ENCODE peak calls at places on chromosomes 16 and 17, in seven cellular contexts. One of them, this sample, is unnamed.

GRCh38 chr17:35907266-35907637 is 23.3 kb downstream of the RDM1 start:
- DNase-seq in IMR-90: no peak
- DNase-seq in H9: no peak
- DNase-seq in mesendoderm: no peak
- DNase-seq in H1: no peak
- DNase-seq in trophoblast cell: no peak
- DNase-seq in mesenchymal stem cell: no peak
- DNase-seq in this sample: no peak

GRCh38 chr16:85187002-85187401 is 74.7 kb upstream of the CIBAR2 start:
- DNase-seq in IMR-90: peak; percentile 89
- DNase-seq in H9: no peak
- DNase-seq in mesendoderm: peak; percentile 65
- DNase-seq in H1: no peak
- DNase-seq in trophoblast cell: peak; percentile 63
- DNase-seq in mesenchymal stem cell: peak; percentile 78
- DNase-seq in this sample: no peak

GRCh38 chr17:75771334-75772281 is 6.6 kb upstream of the GALK1 start:
- DNase-seq in IMR-90: peak; percentile 25
- DNase-seq in H9: peak; percentile 32
- DNase-seq in mesendoderm: no peak
- DNase-seq in H1: no peak
- DNase-seq in trophoblast cell: peak; percentile 32
- DNase-seq in mesenchymal stem cell: peak; percentile 50
- DNase-seq in this sample: no peak

GRCh38 chr17:1725642-1726511 is 1.4 kb downstream of the WDR81 start:
- DNase-seq in IMR-90: no peak
- DNase-seq in H9: no peak
- DNase-seq in mesendoderm: no peak
- DNase-seq in H1: no peak
- DNase-seq in trophoblast cell: no peak
- DNase-seq in mesenchymal stem cell: no peak
- DNase-seq in this sample: no peak

GRCh38 chr16:6861136-6861535 is 471.5 kb upstream of the RBFOX1 start:
- DNase-seq in IMR-90: no peak
- DNase-seq in H9: peak; percentile 32
- DNase-seq in mesendoderm: peak; percentile 13
- DNase-seq in H1: peak; percentile 13
- DNase-seq in trophoblast cell: no peak
- DNase-seq in mesenchymal stem cell: no peak
- DNase-seq in this sample: no peak

GRCh38 chr17:44807817-44808155 is 22.3 kb downstream of the GJC1 start:
- DNase-seq in IMR-90: no peak
- DNase-seq in H9: no peak
- DNase-seq in mesendoderm: no peak
- DNase-seq in H1: no peak
- DNase-seq in trophoblast cell: no peak
- DNase-seq in mesenchymal stem cell: no peak
- DNase-seq in this sample: no peak

GRCh38 chr16:75109732-75110243 is 6.8 kb downstream of the LDHD start:
- DNase-seq in IMR-90: no peak
- DNase-seq in H9: peak; percentile 36
- DNase-seq in mesendoderm: no peak
- DNase-seq in H1: no peak
- DNase-seq in trophoblast cell: no peak
- DNase-seq in mesenchymal stem cell: no peak
- DNase-seq in this sample: no peak

GRCh38 chr17:60371416-60371815 is 20.5 kb downstream of the USP32 start:
- DNase-seq in IMR-90: no peak
- DNase-seq in H9: no peak
- DNase-seq in mesendoderm: no peak
- DNase-seq in H1: no peak
- DNase-seq in trophoblast cell: no peak
- DNase-seq in mesenchymal stem cell: no peak
- DNase-seq in this sample: no peak

GRCh38 chr17:13016881-13017622 is 775 bp downstream of the ELAC2 start:
- DNase-seq in IMR-90: peak; percentile 10
- DNase-seq in H9: peak; percentile 9
- DNase-seq in mesendoderm: no peak
- DNase-seq in H1: no peak
- DNase-seq in trophoblast cell: no peak
- DNase-seq in mesenchymal stem cell: peak; percentile 59
- DNase-seq in this sample: no peak

GRCh38 chr17:72266099-72266852 is 145.5 kb downstream of the SOX9 start:
- DNase-seq in IMR-90: no peak
- DNase-seq in H9: no peak
- DNase-seq in mesendoderm: no peak
- DNase-seq in H1: no peak
- DNase-seq in trophoblast cell: no peak
- DNase-seq in mesenchymal stem cell: no peak
- DNase-seq in this sample: no peak

GRCh38 chr17:32882734-32883133 is 5.8 kb upstream of the MYO1D start:
- DNase-seq in IMR-90: peak; percentile 32
- DNase-seq in H9: no peak
- DNase-seq in mesendoderm: no peak
- DNase-seq in H1: no peak
- DNase-seq in trophoblast cell: no peak
- DNase-seq in mesenchymal stem cell: peak; percentile 18
- DNase-seq in this sample: no peak

GRCh38 chr17:17899486-17899885 is 62.7 kb upstream of the SREBF1 start:
- DNase-seq in IMR-90: no peak
- DNase-seq in H9: no peak
- DNase-seq in mesendoderm: no peak
- DNase-seq in H1: no peak
- DNase-seq in trophoblast cell: no peak
- DNase-seq in mesenchymal stem cell: no peak
- DNase-seq in this sample: no peak

GRCh38 chr16:26598061-26598460 is 468.7 kb upstream of the C16orf82 start:
- DNase-seq in IMR-90: no peak
- DNase-seq in H9: no peak
- DNase-seq in mesendoderm: peak; percentile 90
- DNase-seq in H1: no peak
- DNase-seq in trophoblast cell: peak; percentile 8
- DNase-seq in mesenchymal stem cell: no peak
- DNase-seq in this sample: no peak

GRCh38 chr17:5050281-5050680 is 15.1 kb upstream of the SLC52A1 start:
- DNase-seq in IMR-90: peak; percentile 20
- DNase-seq in H9: no peak
- DNase-seq in mesendoderm: no peak
- DNase-seq in H1: no peak
- DNase-seq in trophoblast cell: peak; percentile 98
- DNase-seq in mesenchymal stem cell: peak; percentile 37
- DNase-seq in this sample: no peak

GRCh38 chr17:37212184-37212583 is 163.6 kb upstream of the C17orf78 start:
- DNase-seq in IMR-90: no peak
- DNase-seq in H9: no peak
- DNase-seq in mesendoderm: no peak
- DNase-seq in H1: no peak
- DNase-seq in trophoblast cell: no peak
- DNase-seq in mesenchymal stem cell: peak; percentile 6
- DNase-seq in this sample: no peak

GRCh38 chr16:50146479-50147435 is 6.3 kb upstream of the TENT4B start:
- DNase-seq in IMR-90: no peak
- DNase-seq in H9: no peak
- DNase-seq in mesendoderm: no peak
- DNase-seq in H1: no peak
- DNase-seq in trophoblast cell: no peak
- DNase-seq in mesenchymal stem cell: peak; percentile 15
- DNase-seq in this sample: no peak

GRCh38 chr17:50205931-50206505 is 4.6 kb upstream of the COL1A1 start:
- DNase-seq in IMR-90: no peak
- DNase-seq in H9: no peak
- DNase-seq in mesendoderm: no peak
- DNase-seq in H1: no peak
- DNase-seq in trophoblast cell: no peak
- DNase-seq in mesenchymal stem cell: no peak
- DNase-seq in this sample: no peak

GRCh38 chr17:6913608-6914443 is 82.0 kb upstream of the ALOX12 start:
- DNase-seq in IMR-90: peak; percentile 42
- DNase-seq in H9: peak; percentile 64
- DNase-seq in mesendoderm: peak; percentile 40
- DNase-seq in H1: peak; percentile 34
- DNase-seq in trophoblast cell: peak; percentile 64
- DNase-seq in mesenchymal stem cell: peak; percentile 57
- DNase-seq in this sample: peak; percentile 30

GRCh38 chr17:27798376-27798775 is 2.0 kb downstream of the NOS2 start:
- DNase-seq in IMR-90: no peak
- DNase-seq in H9: no peak
- DNase-seq in mesendoderm: peak; percentile 35
- DNase-seq in H1: no peak
- DNase-seq in trophoblast cell: no peak
- DNase-seq in mesenchymal stem cell: no peak
- DNase-seq in this sample: no peak

GRCh38 chr17:77445030-77445907 is 304.5 kb downstream of the SEC14L1 start:
- DNase-seq in IMR-90: peak; percentile 66
- DNase-seq in H9: no peak
- DNase-seq in mesendoderm: no peak
- DNase-seq in H1: no peak
- DNase-seq in trophoblast cell: no peak
- DNase-seq in mesenchymal stem cell: no peak
- DNase-seq in this sample: no peak

GRCh38 chr16:86991679-86992078 is 325.5 kb downstream of the C16orf95 start:
- DNase-seq in IMR-90: peak; percentile 88
- DNase-seq in H9: no peak
- DNase-seq in mesendoderm: no peak
- DNase-seq in H1: no peak
- DNase-seq in trophoblast cell: no peak
- DNase-seq in mesenchymal stem cell: peak; percentile 78
- DNase-seq in this sample: no peak

GRCh38 chr17:42288078-42288984 is at the start of gene STAT5A:
- DNase-seq in IMR-90: peak; percentile 69
- DNase-seq in H9: peak; percentile 81
- DNase-seq in mesendoderm: peak; percentile 81
- DNase-seq in H1: no peak
- DNase-seq in trophoblast cell: peak; percentile 70
- DNase-seq in mesenchymal stem cell: peak; percentile 85
- DNase-seq in this sample: no peak

GRCh38 chr17:76132574-76133338 is 8.3 kb downstream of the FOXJ1 start:
- DNase-seq in IMR-90: no peak
- DNase-seq in H9: peak; percentile 98
- DNase-seq in mesendoderm: peak; percentile 71
- DNase-seq in H1: peak; percentile 89
- DNase-seq in trophoblast cell: peak; percentile 21
- DNase-seq in mesenchymal stem cell: no peak
- DNase-seq in this sample: no peak

GRCh38 chr17:15649861-15650391 is 30.4 kb upstream of the FBXW10B start:
- DNase-seq in IMR-90: peak; percentile 55
- DNase-seq in H9: no peak
- DNase-seq in mesendoderm: peak; percentile 39
- DNase-seq in H1: no peak
- DNase-seq in trophoblast cell: peak; percentile 85
- DNase-seq in mesenchymal stem cell: peak; percentile 78
- DNase-seq in this sample: no peak

GRCh38 chr16:57028086-57028485 is 38.7 kb downstream of the NLRC5 start:
- DNase-seq in IMR-90: no peak
- DNase-seq in H9: peak; percentile 47
- DNase-seq in mesendoderm: peak; percentile 35
- DNase-seq in H1: no peak
- DNase-seq in trophoblast cell: no peak
- DNase-seq in mesenchymal stem cell: no peak
- DNase-seq in this sample: no peak

DNA sequence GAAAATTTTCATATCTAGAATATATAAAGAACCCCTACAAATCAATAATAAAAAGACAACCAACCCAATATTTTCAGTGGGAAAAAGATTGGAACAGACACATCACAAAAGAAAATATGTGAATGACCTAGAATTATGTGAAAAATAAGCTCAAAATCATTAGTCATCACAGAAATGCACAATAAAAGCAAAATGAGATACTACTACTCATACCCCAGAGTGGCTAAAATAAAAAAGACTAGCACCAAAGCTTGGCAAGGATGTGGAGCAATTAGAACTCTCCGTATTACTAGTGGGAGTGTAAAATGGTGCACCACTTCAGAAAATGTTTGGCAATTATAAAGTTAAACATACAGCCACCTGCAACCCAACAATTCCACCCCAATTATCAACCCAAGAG is 48.0 kb upstream of the CDH5 start:
- DNase-seq in IMR-90: no peak
- DNase-seq in H9: no peak
- DNase-seq in mesendoderm: no peak
- DNase-seq in H1: no peak
- DNase-seq in trophoblast cell: no peak
- DNase-seq in mesenchymal stem cell: no peak
- DNase-seq in this sample: no peak
- H4K8ac ChIP-seq in IMR-90: no peak overlapping the region
- H4K8ac ChIP-seq in H9: no peak overlapping the region
- H4K8ac ChIP-seq in mesendoderm: no peak overlapping the region
- H4K8ac ChIP-seq in H1: no peak overlapping the region
- H4K8ac ChIP-seq in trophoblast cell: no peak overlapping the region
- H4K8ac ChIP-seq in mesenchymal stem cell: no peak overlapping the region
- H4K8ac ChIP-seq in this sample: no peak overlapping the region

GRCh38 chr16:11679250-11679649 is 11.0 kb downstream of the SNN start:
- DNase-seq in IMR-90: no peak
- DNase-seq in H9: no peak
- DNase-seq in mesendoderm: no peak
- DNase-seq in H1: no peak
- DNase-seq in trophoblast cell: no peak
- DNase-seq in mesenchymal stem cell: no peak
- DNase-seq in this sample: no peak

GRCh38 chr16:11677959-11678881 is 10.0 kb downstream of the SNN start:
- DNase-seq in IMR-90: no peak
- DNase-seq in H9: no peak
- DNase-seq in mesendoderm: no peak
- DNase-seq in H1: no peak
- DNase-seq in trophoblast cell: no peak
- DNase-seq in mesenchymal stem cell: no peak
- DNase-seq in this sample: no peak

GRCh38 chr16:11681977-11682654 is 13.9 kb downstream of the SNN start:
- DNase-seq in IMR-90: no peak
- DNase-seq in H9: no peak
- DNase-seq in mesendoderm: no peak
- DNase-seq in H1: no peak
- DNase-seq in trophoblast cell: no peak
- DNase-seq in mesenchymal stem cell: no peak
- DNase-seq in this sample: no peak

GRCh38 chr16:11681526-11681925 is 13.3 kb downstream of the SNN start:
- DNase-seq in IMR-90: no peak
- DNase-seq in H9: no peak
- DNase-seq in mesendoderm: no peak
- DNase-seq in H1: no peak
- DNase-seq in trophoblast cell: no peak
- DNase-seq in mesenchymal stem cell: no peak
- DNase-seq in this sample: no peak

GRCh38 chr16:11679941-11680911 is 12.0 kb downstream of the SNN start:
- DNase-seq in IMR-90: no peak
- DNase-seq in H9: no peak
- DNase-seq in mesendoderm: no peak
- DNase-seq in H1: no peak
- DNase-seq in trophoblast cell: no peak
- DNase-seq in mesenchymal stem cell: no peak
- DNase-seq in this sample: no peak
- H3K23ac ChIP-seq in IMR-90: no peak overlapping the region
- H3K23ac ChIP-seq in H9: no peak overlapping the region
- H3K23ac ChIP-seq in mesendoderm: no peak overlapping the region
- H3K23ac ChIP-seq in H1: no peak overlapping the region
- H3K23ac ChIP-seq in trophoblast cell: no peak overlapping the region
- H3K23ac ChIP-seq in mesenchymal stem cell: no peak overlapping the region
- H3K23ac ChIP-seq in this sample: no peak overlapping the region

GRCh38 chr16:27640277-27640600 is 90.3 kb downstream of the KATNIP start:
- DNase-seq in IMR-90: no peak
- DNase-seq in H9: peak; percentile 68
- DNase-seq in mesendoderm: peak; percentile 52
- DNase-seq in H1: peak; percentile 17
- DNase-seq in trophoblast cell: no peak
- DNase-seq in mesenchymal stem cell: no peak
- DNase-seq in this sample: no peak
- H4K8ac ChIP-seq in IMR-90: no peak overlapping the region
- H4K8ac ChIP-seq in H9: no peak overlapping the region
- H4K8ac ChIP-seq in mesendoderm: no peak overlapping the region
- H4K8ac ChIP-seq in H1: no peak overlapping the region
- H4K8ac ChIP-seq in trophoblast cell: no peak overlapping the region
- H4K8ac ChIP-seq in mesenchymal stem cell: peak overlapping the region; percentile 45
- H4K8ac ChIP-seq in this sample: no peak overlapping the region

GRCh38 chr17:62916684-62917571 is 49.1 kb upstream of the TANC2 start:
- DNase-seq in IMR-90: peak; percentile 70
- DNase-seq in H9: no peak
- DNase-seq in mesendoderm: no peak
- DNase-seq in H1: no peak
- DNase-seq in trophoblast cell: peak; percentile 23
- DNase-seq in mesenchymal stem cell: peak; percentile 9
- DNase-seq in this sample: no peak
- H3K23ac ChIP-seq in IMR-90: no peak overlapping the region
- H3K23ac ChIP-seq in H9: no peak overlapping the region
- H3K23ac ChIP-seq in mesendoderm: no peak overlapping the region
- H3K23ac ChIP-seq in H1: no peak overlapping the region
- H3K23ac ChIP-seq in trophoblast cell: no peak overlapping the region
- H3K23ac ChIP-seq in mesenchymal stem cell: no peak overlapping the region
- H3K23ac ChIP-seq in this sample: no peak overlapping the region